ENCODE peak calls at places on chromosomes 11 and 22, in ten cellular contexts. J is HFF-Myc; X is endothelial cell; V is AG09309; Z is activated CD8-positive, alpha-beta T cell treated with anti-CD3 and anti-CD28 coated beads for 36 hours; N is stomach; L is colonic mucosa; P is RWPE1; A is uterus; I is coronary artery. M is an unnamed sample.
A peak's percentile ranks its signal among the peaks of the same experiment; 100 is the strongest.

GRCh38 chr11:1928038-1928890 is 8.8 kb downstream of the TNNT3 start:
- DNase-seq in V (no peak), X (no peak), A (peak; percentile 21), Z (no peak), J (no peak), I (no peak), P (no peak), L (no peak), N (no peak), M (no peak)

GRCh38 chr11:133993921-133994320 is 37.2 kb upstream of the IGSF9B start:
- DNase-seq in X (no peak), P (no peak), Z (no peak), L (no peak), J (no peak), N (no peak), I (no peak), V (no peak), A (no peak), M (no peak)

GRCh38 chr11:120652705-120653335 is 141.3 kb downstream of the GRIK4 start:
- DNase-seq in J (peak; percentile 2), N (no peak), L (no peak), X (no peak), V (no peak), Z (peak; percentile 23), A (no peak), I (no peak), P (no peak), M (peak; percentile 35)

GRCh38 chr22:46931414-46931813 is 169.0 kb downstream of the TBC1D22A start:
- DNase-seq in V (no peak), Z (no peak), A (no peak), N (no peak), L (peak; percentile 15), P (peak; percentile 21), J (peak; percentile 5), I (no peak), X (no peak), M (peak; percentile 58)

GRCh38 chr22:20499769-20500168 is 4.2 kb upstream of the KLHL22 start:
- DNase-seq in N (no peak), V (no peak), P (no peak), Z (no peak), X (no peak), J (no peak), A (no peak), I (no peak), L (no peak), M (no peak)

GRCh38 chr22:27880778-27881394 is 38.2 kb downstream of the PITPNB start:
- DNase-seq in P (peak; percentile 28), J (peak; percentile 73), I (no peak), V (peak; percentile 57), N (no peak), X (peak; percentile 48), Z (peak; percentile 27), L (peak; percentile 57), A (no peak), M (peak; percentile 64)

GRCh38 chr11:76783294-76783900 is at the start of gene TSKU:
- DNase-seq in P (peak; percentile 41), A (no peak), V (no peak), J (no peak), Z (peak; percentile 30), N (no peak), I (no peak), X (no peak), L (peak; percentile 55), M (no peak)

GRCh38 chr11:68932933-68933577 is 29.4 kb downstream of the IGHMBP2 start:
- DNase-seq in J (no peak), I (no peak), V (no peak), N (no peak), A (no peak), P (no peak), L (no peak), X (no peak), Z (no peak), M (no peak)

DNA sequence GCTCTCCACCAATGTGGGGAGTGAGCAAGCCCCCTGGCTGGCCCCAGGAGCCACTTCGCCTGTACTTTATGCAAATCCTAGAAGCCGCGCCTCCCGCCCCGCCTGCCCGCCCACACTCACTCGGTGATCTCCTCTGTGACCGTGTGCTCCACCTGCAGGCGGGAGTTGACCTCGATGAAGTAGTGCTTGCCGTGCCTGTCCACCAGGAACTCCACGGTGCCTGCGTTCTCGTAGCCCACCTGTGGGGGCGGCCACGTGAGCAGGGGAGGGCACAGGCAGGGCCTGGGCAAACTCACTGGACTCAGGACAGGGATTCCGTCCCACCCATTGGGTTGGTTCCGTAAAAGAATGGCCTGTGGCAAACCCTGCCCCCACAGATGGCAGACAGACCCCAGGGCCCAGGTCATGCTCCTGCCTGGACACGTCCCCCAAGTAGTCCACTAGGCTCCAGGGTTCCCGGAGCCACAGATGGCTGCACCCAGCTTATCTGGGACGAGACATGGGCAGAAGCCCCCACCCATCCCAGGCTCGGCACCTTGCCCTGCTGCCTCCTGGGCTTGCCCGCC is 11.9 kb downstream of the LRFN4 start:
- DNase-seq in I (no peak), L (peak; percentile 83), N (peak; percentile 85), V (no peak), Z (peak; percentile 95), A (no peak), J (no peak), P (peak; percentile 73), X (peak; percentile 82), M (peak; percentile 71)
- TF ChIP-seq CTCF in I (no peak), L (peak; percentile 51), N (peak; percentile 47), V (no peak), Z (peak; percentile 93), A (no peak), J (peak; percentile 12), P (peak; percentile 16), X (peak; percentile 66), M (peak; percentile 27)

GRCh38 chr11:103923473-103923931 is 112.9 kb upstream of the DDI1 start:
- DNase-seq in X (no peak), I (no peak), A (no peak), N (no peak), Z (no peak), P (peak; percentile 25), L (no peak), J (no peak), V (no peak), M (peak; percentile 28)

GRCh38 chr11:103920449-103920848 is 116.0 kb upstream of the DDI1 start:
- DNase-seq in Z (no peak), P (no peak), J (no peak), X (no peak), N (no peak), I (no peak), V (no peak), A (no peak), L (no peak), M (no peak)

GRCh38 chr11:103924166-103925013 is 112.0 kb upstream of the DDI1 start:
- DNase-seq in P (no peak), I (no peak), N (no peak), Z (no peak), X (no peak), J (no peak), L (no peak), A (no peak), V (no peak), M (no peak)

DNA sequence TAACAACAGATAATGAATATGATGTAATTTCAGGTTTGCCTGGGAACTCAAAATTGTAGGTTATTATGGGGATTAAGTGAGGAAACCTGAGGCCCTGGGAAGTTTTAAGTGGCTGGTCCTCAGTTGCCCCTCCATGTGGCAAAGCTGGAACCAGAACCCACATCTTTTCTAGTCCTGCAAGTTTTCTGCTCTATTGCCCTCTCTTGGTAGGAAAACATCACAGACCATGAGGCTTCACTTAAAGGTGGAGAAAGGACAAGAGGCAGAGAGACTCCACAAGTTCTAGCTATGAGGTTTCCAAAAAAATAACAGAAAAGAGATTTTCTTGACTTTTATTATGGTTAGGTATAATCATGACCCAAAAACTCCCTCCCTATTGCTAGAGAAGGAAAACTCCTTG is 115.5 kb upstream of the DDI1 start:
- DNase-seq in P (no peak), J (no peak), Z (no peak), N (no peak), I (no peak), L (no peak), X (no peak), V (no peak), A (no peak), M (no peak)
- TF ChIP-seq CTCF in P (no peak), J (no peak), Z (no peak), N (no peak), I (no peak), L (no peak), X (no peak), V (no peak), A (no peak), M (no peak)

GRCh38 chr11:101008961-101009684 is 120.5 kb downstream of the PGR start:
- DNase-seq in X (no peak), L (no peak), V (no peak), J (no peak), P (no peak), Z (no peak), A (no peak), N (no peak), I (no peak), M (no peak)

GRCh38 chr11:100999756-101000155 is 129.9 kb downstream of the PGR start:
- DNase-seq in X (no peak), Z (no peak), J (no peak), V (no peak), N (no peak), I (no peak), A (no peak), P (no peak), L (no peak), M (no peak)

GRCh38 chr11:101003468-101003867 is 126.1 kb downstream of the PGR start:
- DNase-seq in L (no peak), P (no peak), V (no peak), X (no peak), A (no peak), Z (no peak), N (no peak), J (no peak), I (no peak), M (peak; percentile 34)
- TF ChIP-seq CTCF in L (no peak), P (no peak), V (peak; percentile 16), X (no peak), A (no peak), Z (no peak), N (no peak), J (no peak), I (no peak), M (peak; percentile 20)

GRCh38 chr22:22452211-22452610 is 56.3 kb downstream of the ZNF280B start:
- DNase-seq in J (no peak), Z (no peak), A (no peak), N (no peak), V (no peak), L (no peak), P (no peak), X (no peak), I (no peak), M (no peak)

GRCh38 chr22:22454997-22455396 is 53.5 kb downstream of the ZNF280B start:
- DNase-seq in X (no peak), N (no peak), I (no peak), P (no peak), J (no peak), V (no peak), A (no peak), L (no peak), Z (no peak), M (no peak)

GRCh38 chr22:22450343-22450839 is 58.2 kb downstream of the ZNF280B start:
- DNase-seq in J (no peak), P (no peak), N (peak; percentile 27), A (no peak), V (no peak), X (no peak), Z (no peak), L (peak; percentile 20), I (no peak), M (no peak)

GRCh38 chr22:22449819-22450218 is 58.7 kb downstream of the ZNF280B start:
- DNase-seq in P (no peak), V (no peak), J (no peak), N (no peak), L (no peak), A (no peak), I (no peak), Z (no peak), X (no peak), M (no peak)

GRCh38 chr22:22452996-22453686 is 55.4 kb downstream of the ZNF280B start:
- DNase-seq in A (no peak), P (no peak), V (no peak), I (no peak), L (no peak), X (no peak), Z (no peak), J (no peak), N (no peak), M (no peak)
- TF ChIP-seq CTCF in A (no peak), P (no peak), V (no peak), I (no peak), L (no peak), X (no peak), Z (no peak), J (no peak), N (no peak), M (no peak)

M was measured in MCF 10A.